ENCODE peak calls at places on chromosomes 5 and 9, in four cellular contexts. One of them, this sample, is unnamed.

GRCh38 chr9:76456202-76456926 is 2.6 kb upstream of the GCNT1 start:
- DNase-seq in AG10803: peak
- DNase-seq in fibroblast of mammary gland: peak
- DNase-seq in hepatocyte: peak
- DNase-seq in this sample: peak

GRCh38 chr5:17436766-17437221 is 61.2 kb upstream of the TAF11L2 start:
- DNase-seq in fibroblast of mammary gland: no peak
- DNase-seq in hepatocyte: no peak
- DNase-seq in AG10803: peak
- DNase-seq in this sample: no peak

GRCh38 chr5:71782771-71783770 is 64.0 kb downstream of the CARTPT start:
- DNase-seq in AG10803: peak
- DNase-seq in fibroblast of mammary gland: peak
- DNase-seq in hepatocyte: peak
- DNase-seq in this sample: peak

GRCh38 chr9:15277400-15278137 is 29.4 kb downstream of the TTC39B start:
- DNase-seq in AG10803: peak
- DNase-seq in fibroblast of mammary gland: peak
- DNase-seq in hepatocyte: no peak
- DNase-seq in this sample: no peak

GRCh38 chr9:116157436-116158138 is 4.0 kb downstream of the PAPPA start:
- DNase-seq in hepatocyte: peak
- DNase-seq in fibroblast of mammary gland: peak
- DNase-seq in AG10803: peak
- DNase-seq in this sample: no peak

GRCh38 chr9:4583001-4583400 is 79.1 kb upstream of the PLPP6 start:
- DNase-seq in AG10803: no peak
- DNase-seq in fibroblast of mammary gland: no peak
- DNase-seq in hepatocyte: no peak
- DNase-seq in this sample: no peak

GRCh38 chr5:6255956-6256355 is 122.4 kb downstream of the MED10 start:
- DNase-seq in fibroblast of mammary gland: no peak
- DNase-seq in hepatocyte: no peak
- DNase-seq in AG10803: no peak
- DNase-seq in this sample: no peak

GRCh38 chr5:61599370-61600140 is 267.5 kb downstream of the ZSWIM6 start:
- DNase-seq in AG10803: peak
- DNase-seq in hepatocyte: peak
- DNase-seq in fibroblast of mammary gland: peak
- DNase-seq in this sample: no peak

GRCh38 chr5:98770158-98770910 is 3.1 kb upstream of the RGMB start:
- DNase-seq in AG10803: peak
- DNase-seq in fibroblast of mammary gland: peak
- DNase-seq in hepatocyte: peak
- DNase-seq in this sample: peak

GRCh38 chr9:89629096-89629976 is 24.5 kb downstream of the GADD45G start:
- DNase-seq in AG10803: no peak
- DNase-seq in fibroblast of mammary gland: no peak
- DNase-seq in hepatocyte: no peak
- DNase-seq in this sample: no peak

GRCh38 chr9:118128313-118128712 is 424.1 kb downstream of the TLR4 start:
- DNase-seq in fibroblast of mammary gland: no peak
- DNase-seq in hepatocyte: no peak
- DNase-seq in AG10803: no peak
- DNase-seq in this sample: no peak

GRCh38 chr5:43312699-43313034 is 545 bp downstream of the HMGCS1 start:
- DNase-seq in fibroblast of mammary gland: no peak
- DNase-seq in hepatocyte: no peak
- DNase-seq in AG10803: no peak
- DNase-seq in this sample: no peak

GRCh38 chr9:92716557-92716956 is 46.6 kb upstream of the IPPK start:
- DNase-seq in AG10803: no peak
- DNase-seq in fibroblast of mammary gland: peak
- DNase-seq in hepatocyte: peak
- DNase-seq in this sample: peak

GRCh38 chr5:178338126-178338749 is 105.6 kb upstream of the PHYKPL start:
- DNase-seq in fibroblast of mammary gland: no peak
- DNase-seq in hepatocyte: no peak
- DNase-seq in AG10803: no peak
- DNase-seq in this sample: no peak

GRCh38 chr5:132267931-132268501 is 10.5 kb downstream of the PDLIM4 start:
- DNase-seq in AG10803: no peak
- DNase-seq in hepatocyte: no peak
- DNase-seq in fibroblast of mammary gland: no peak
- DNase-seq in this sample: no peak

GRCh38 chr5:6475626-6476312 is 27.1 kb downstream of the UBE2QL1 start:
- DNase-seq in fibroblast of mammary gland: no peak
- DNase-seq in AG10803: no peak
- DNase-seq in hepatocyte: no peak
- DNase-seq in this sample: no peak

GRCh38 chr5:6730407-6730806 is 17.2 kb downstream of the TENT4A start:
- DNase-seq in AG10803: no peak
- DNase-seq in fibroblast of mammary gland: no peak
- DNase-seq in hepatocyte: no peak
- DNase-seq in this sample: no peak

GRCh38 chr5:62046191-62046590 is 259.8 kb upstream of the KIF2A start:
- DNase-seq in fibroblast of mammary gland: no peak
- DNase-seq in hepatocyte: no peak
- DNase-seq in AG10803: no peak
- DNase-seq in this sample: no peak

GRCh38 chr5:79602884-79603283 is 9.4 kb upstream of the TENT2 start:
- DNase-seq in hepatocyte: no peak
- DNase-seq in fibroblast of mammary gland: no peak
- DNase-seq in AG10803: no peak
- DNase-seq in this sample: no peak

GRCh38 chr5:61362796-61363364 is 30.8 kb downstream of the ZSWIM6 start:
- DNase-seq in hepatocyte: no peak
- DNase-seq in fibroblast of mammary gland: peak
- DNase-seq in AG10803: peak
- DNase-seq in this sample: no peak

GRCh38 chr9:72396247-72397091 is 31.5 kb upstream of the ZFAND5 start:
- DNase-seq in fibroblast of mammary gland: peak
- DNase-seq in hepatocyte: peak
- DNase-seq in AG10803: peak
- DNase-seq in this sample: no peak

GRCh38 chr5:36369092-36369737 is 67.5 kb upstream of the RANBP3L start:
- DNase-seq in fibroblast of mammary gland: peak
- DNase-seq in AG10803: peak
- DNase-seq in hepatocyte: no peak
- DNase-seq in this sample: no peak

GRCh38 chr5:6587171-6587570 is 45.7 kb downstream of the NSUN2 start:
- DNase-seq in fibroblast of mammary gland: no peak
- DNase-seq in hepatocyte: no peak
- DNase-seq in AG10803: no peak
- DNase-seq in this sample: no peak

GRCh38 chr9:134571946-134572914 is 69.4 kb upstream of the COL5A1 start:
- DNase-seq in AG10803: no peak
- DNase-seq in hepatocyte: no peak
- DNase-seq in fibroblast of mammary gland: no peak
- DNase-seq in this sample: peak

GRCh38 chr5:100469780-100470179 is 65.4 kb upstream of the FAM174A start:
- DNase-seq in AG10803: no peak
- DNase-seq in hepatocyte: no peak
- DNase-seq in fibroblast of mammary gland: no peak
- DNase-seq in this sample: no peak

GRCh38 chr5:66642538-66642937 is 46.3 kb downstream of the MAST4 start:
- DNase-seq in fibroblast of mammary gland: no peak
- DNase-seq in hepatocyte: no peak
- DNase-seq in AG10803: no peak
- DNase-seq in this sample: no peak

GRCh38 chr9:126150411-126151030 is 176.1 kb upstream of the MVB12B start:
- DNase-seq in AG10803: no peak
- DNase-seq in hepatocyte: no peak
- DNase-seq in fibroblast of mammary gland: no peak
- DNase-seq in this sample: no peak

GRCh38 chr5:93510626-93511420 is 70.2 kb downstream of the NR2F1-AS1 start:
- DNase-seq in fibroblast of mammary gland: no peak
- DNase-seq in AG10803: no peak
- DNase-seq in hepatocyte: no peak
- DNase-seq in this sample: no peak

GRCh38 chr5:43389679-43390329 is 22.4 kb downstream of the CCL28 start:
- DNase-seq in fibroblast of mammary gland: peak
- DNase-seq in hepatocyte: peak
- DNase-seq in AG10803: peak
- DNase-seq in this sample: peak

GRCh38 chr5:82234880-82235279 is 43.3 kb downstream of the RPS23 start:
- DNase-seq in AG10803: no peak
- DNase-seq in fibroblast of mammary gland: no peak
- DNase-seq in hepatocyte: no peak
- DNase-seq in this sample: no peak

GRCh38 chr5:138745268-138745667 is 8.0 kb upstream of the CTNNA1 start:
- DNase-seq in hepatocyte: no peak
- DNase-seq in AG10803: no peak
- DNase-seq in fibroblast of mammary gland: no peak
- DNase-seq in this sample: no peak

GRCh38 chr9:19156805-19157204 is 29.5 kb upstream of the PLIN2 start:
- DNase-seq in hepatocyte: no peak
- DNase-seq in fibroblast of mammary gland: peak
- DNase-seq in AG10803: peak
- DNase-seq in this sample: no peak

DNA sequence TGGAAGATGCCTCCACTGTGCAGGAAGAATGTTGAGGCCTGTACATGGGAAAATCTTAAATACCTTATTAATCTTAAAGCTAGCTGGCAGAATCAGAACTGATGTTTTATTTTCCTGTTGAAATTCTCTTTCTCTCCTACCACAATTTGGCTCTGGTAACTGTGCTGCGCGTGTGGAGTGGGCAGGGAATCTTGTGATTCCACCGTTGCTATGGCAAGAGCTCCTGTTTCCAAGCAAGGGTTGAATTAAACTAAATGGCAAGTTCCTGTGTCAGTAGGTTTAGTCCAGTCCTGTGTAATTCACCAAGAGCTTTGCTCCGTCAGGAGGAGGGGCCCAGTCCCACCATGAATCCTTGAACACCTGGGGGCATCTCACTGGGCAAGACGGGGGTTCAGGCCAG is 36.4 kb downstream of the NXNL2 start:
- DNase-seq in AG10803: peak
- DNase-seq in hepatocyte: no peak
- DNase-seq in fibroblast of mammary gland: no peak
- DNase-seq in this sample: no peak
- TF ChIP-seq CTCF in AG10803: no peak
- TF ChIP-seq CTCF in hepatocyte: no peak
- TF ChIP-seq CTCF in fibroblast of mammary gland: no peak
- TF ChIP-seq CTCF in this sample: no peak

GRCh38 chr9:136437430-136437829 is 2.2 kb downstream of the INPP5E start:
- DNase-seq in hepatocyte: no peak
- DNase-seq in AG10803: peak
- DNase-seq in fibroblast of mammary gland: peak
- DNase-seq in this sample: no peak
- H3K4me3 ChIP-seq in hepatocyte: no peak
- H3K4me3 ChIP-seq in AG10803: peak
- H3K4me3 ChIP-seq in fibroblast of mammary gland: peak
- H3K4me3 ChIP-seq in this sample: peak

GRCh38 chr5:31844615-31845345 is 205.8 kb downstream of the PDZD2 start:
- DNase-seq in hepatocyte: no peak
- DNase-seq in fibroblast of mammary gland: no peak
- DNase-seq in AG10803: no peak
- DNase-seq in this sample: no peak
- TF ChIP-seq CTCF in hepatocyte: no peak
- TF ChIP-seq CTCF in fibroblast of mammary gland: no peak
- TF ChIP-seq CTCF in AG10803: no peak
- TF ChIP-seq CTCF in this sample: no peak

DNA sequence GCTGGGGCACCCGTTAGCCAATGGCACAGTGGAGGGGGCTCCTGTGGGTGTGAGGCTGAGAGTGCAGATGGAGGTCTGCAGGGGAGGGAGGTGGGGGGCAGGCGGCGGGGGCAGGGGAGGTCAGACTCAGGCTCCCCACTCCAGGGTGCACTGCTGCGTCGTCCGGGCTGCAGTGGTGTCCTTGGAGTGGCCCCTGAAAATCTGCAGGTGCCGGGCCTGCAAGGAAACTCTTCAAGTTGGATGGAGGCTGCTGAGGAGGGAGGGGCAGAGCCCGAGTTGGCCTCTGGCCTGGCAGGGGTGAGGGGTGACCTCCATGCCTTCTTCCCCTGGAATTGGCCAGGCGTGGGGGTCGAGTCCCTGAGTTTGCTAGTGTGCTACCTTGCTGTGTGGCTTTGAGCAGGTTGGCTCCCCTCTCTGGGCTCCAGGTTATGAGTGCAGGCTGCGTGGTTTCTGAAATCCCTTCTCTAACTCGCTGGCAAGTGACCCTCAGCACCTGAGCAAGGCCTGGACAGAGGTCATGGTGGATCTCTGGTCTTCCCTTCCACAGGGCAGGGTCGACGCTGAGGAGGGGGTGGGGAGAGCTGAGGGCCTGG is 877 bp downstream of the ADAMTSL2 start:
- DNase-seq in hepatocyte: no peak
- DNase-seq in AG10803: no peak
- DNase-seq in fibroblast of mammary gland: no peak
- DNase-seq in this sample: no peak
- H3K4me3 ChIP-seq in hepatocyte: no peak
- H3K4me3 ChIP-seq in AG10803: no peak
- H3K4me3 ChIP-seq in fibroblast of mammary gland: no peak
- H3K4me3 ChIP-seq in this sample: no peak

DNA sequence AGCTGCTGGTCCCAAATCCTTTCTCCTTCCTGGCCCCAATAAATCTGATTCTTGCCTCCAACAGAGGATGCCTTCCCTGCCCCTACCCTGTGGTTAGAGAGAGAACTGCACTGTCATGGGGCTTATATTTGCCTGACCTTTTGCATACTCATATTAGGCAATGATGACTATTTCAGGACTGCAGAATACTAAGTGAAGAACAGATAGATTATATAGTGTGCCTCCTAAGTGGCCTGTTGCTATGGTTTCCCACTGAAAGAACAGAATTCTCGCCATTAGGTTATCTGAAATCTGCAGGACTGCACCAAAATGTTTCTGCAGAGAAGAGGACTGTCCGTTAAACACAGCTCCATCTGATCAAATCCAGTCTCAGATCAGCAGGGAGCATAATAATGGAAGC is 87.3 kb upstream of the CCNG1 start:
- DNase-seq in fibroblast of mammary gland: peak
- DNase-seq in AG10803: peak
- DNase-seq in hepatocyte: peak
- DNase-seq in this sample: no peak
- TF ChIP-seq CTCF in fibroblast of mammary gland: peak
- TF ChIP-seq CTCF in AG10803: no peak
- TF ChIP-seq CTCF in hepatocyte: peak
- TF ChIP-seq CTCF in this sample: peak

GRCh38 chr5:171314728-171315385 is 5.8 kb downstream of the TLX3 start:
- DNase-seq in AG10803: no peak
- DNase-seq in hepatocyte: no peak
- DNase-seq in fibroblast of mammary gland: no peak
- DNase-seq in this sample: no peak
- H3K4me3 ChIP-seq in AG10803: no peak
- H3K4me3 ChIP-seq in hepatocyte: no peak
- H3K4me3 ChIP-seq in fibroblast of mammary gland: no peak
- H3K4me3 ChIP-seq in this sample: no peak

GRCh38 chr9:110048473-110048975 is 159.4 kb downstream of the C9orf152 start:
- DNase-seq in AG10803: peak
- DNase-seq in fibroblast of mammary gland: peak
- DNase-seq in hepatocyte: peak
- DNase-seq in this sample: peak
- TF ChIP-seq CTCF in AG10803: no peak
- TF ChIP-seq CTCF in fibroblast of mammary gland: no peak
- TF ChIP-seq CTCF in hepatocyte: no peak
- TF ChIP-seq CTCF in this sample: no peak